ENCODE peak calls at places on chromosomes 4 and X, in four cellular contexts. P, O, U and C are unnamed samples.

GRCh38 chr4:8908206-8908893 is 36.7 kb upstream of the HMX1 start:
- DNase-seq in P (no peak), O (no peak), U (peak), C (peak)

GRCh38 chr4:173025131-173025530 is 143.5 kb upstream of the GALNT7 start:
- DNase-seq in P (peak), O (peak), U (peak), C (no peak)

GRCh38 chr4:94889961-94890360 is 132.2 kb downstream of the BMPR1B start:
- DNase-seq in P (no peak), O (no peak), U (no peak), C (no peak)

GRCh38 chr4:60133414-60133813 is 1066.7 kb upstream of the ADGRL3 start:
- DNase-seq in P (no peak), O (no peak), U (no peak), C (no peak)

GRCh38 chr4:36243355-36244256 is 708 bp downstream of the ARAP2 start:
- DNase-seq in P (no peak), O (no peak), U (peak), C (peak)

GRCh38 chr4:118732591-118733330 is 47.6 kb downstream of the METTL14 start:
- DNase-seq in P (no peak), O (no peak), U (no peak), C (no peak)

GRCh38 chr4:56739104-56739777 is 58.1 kb upstream of the HOPX start:
- DNase-seq in P (no peak), O (no peak), U (no peak), C (no peak)

GRCh38 chr4:102552781-102553180 is 51.6 kb downstream of the NFKB1 start:
- DNase-seq in P (no peak), O (no peak), U (no peak), C (no peak)

GRCh38 chr4:4427886-4428285 is 41.0 kb downstream of the NSG1 start:
- DNase-seq in P (no peak), O (no peak), U (no peak), C (no peak)

GRCh38 chr4:78437608-78438088 is 113.9 kb upstream of the ANXA3 start:
- DNase-seq in P (no peak), O (no peak), U (no peak), C (no peak)

GRCh38 chr4:108360857-108361820 is 192.4 kb upstream of the LEF1 start:
- DNase-seq in P (no peak), O (no peak), U (no peak), C (no peak)

GRCh38 chr4:8615921-8616787 is 23.6 kb downstream of the CPZ start:
- DNase-seq in P (no peak), O (no peak), U (no peak), C (no peak)

GRCh38 chr4:1408418-1408817 is 2.2 kb upstream of the NKX1-1 start:
- DNase-seq in P (peak), O (no peak), U (no peak), C (no peak)

GRCh38 chr4:53150631-53151488 is 215.0 kb downstream of the SCFD2 start:
- DNase-seq in P (no peak), O (no peak), U (no peak), C (no peak)

GRCh38 chr4:174604198-174604597 is 81.9 kb upstream of the HPGD start:
- DNase-seq in P (no peak), O (no peak), U (no peak), C (no peak)

GRCh38 chrX:9204560-9204959 is 170.6 kb upstream of the FAM9B start:
- DNase-seq in P (no peak), O (no peak), U (no peak), C (no peak)

GRCh38 chrX:103475381-103475780 is 43.9 kb downstream of the RAB40A start:
- DNase-seq in P (no peak), O (no peak), U (no peak), C (no peak)

GRCh38 chr4:86834901-86835300 is 14.3 kb downstream of the SLC10A6 start:
- DNase-seq in P (no peak), O (no peak), U (no peak), C (no peak)

GRCh38 chr4:156972370-156972980 is 876 bp upstream of the PDGFC start:
- DNase-seq in P (no peak), O (no peak), U (no peak), C (no peak)

GRCh38 chr4:138790993-138791392 is 224.6 kb upstream of the NOCT start:
- DNase-seq in P (no peak), O (no peak), U (no peak), C (no peak)

GRCh38 chr4:138789796-138790195 is 225.8 kb upstream of the NOCT start:
- DNase-seq in P (no peak), O (no peak), U (no peak), C (no peak)

DNA sequence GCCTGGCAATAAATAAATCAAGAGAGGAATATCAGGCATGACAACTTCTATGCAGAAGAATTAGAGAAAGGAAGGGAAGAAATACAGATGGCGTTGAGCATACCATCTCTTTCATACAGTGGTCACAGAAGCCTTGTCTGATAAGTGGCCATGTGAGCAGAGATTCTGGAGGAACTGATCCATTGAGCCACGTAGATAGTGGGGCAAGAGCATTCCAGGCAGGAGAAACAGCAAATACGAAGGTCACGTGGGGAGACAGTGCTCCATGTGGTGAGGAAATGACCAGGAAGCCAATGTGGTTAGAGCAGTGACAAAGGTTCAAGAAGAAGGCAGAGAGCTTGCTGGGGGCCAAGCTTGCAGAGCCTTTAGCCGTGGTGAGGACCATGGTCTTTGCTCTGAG is 226.7 kb upstream of the NOCT start:
- DNase-seq in P (no peak), O (no peak), U (no peak), C (no peak)
- TF ChIP-seq CTCF in P (no peak), O (no peak), U (no peak), C (no peak)

DNA sequence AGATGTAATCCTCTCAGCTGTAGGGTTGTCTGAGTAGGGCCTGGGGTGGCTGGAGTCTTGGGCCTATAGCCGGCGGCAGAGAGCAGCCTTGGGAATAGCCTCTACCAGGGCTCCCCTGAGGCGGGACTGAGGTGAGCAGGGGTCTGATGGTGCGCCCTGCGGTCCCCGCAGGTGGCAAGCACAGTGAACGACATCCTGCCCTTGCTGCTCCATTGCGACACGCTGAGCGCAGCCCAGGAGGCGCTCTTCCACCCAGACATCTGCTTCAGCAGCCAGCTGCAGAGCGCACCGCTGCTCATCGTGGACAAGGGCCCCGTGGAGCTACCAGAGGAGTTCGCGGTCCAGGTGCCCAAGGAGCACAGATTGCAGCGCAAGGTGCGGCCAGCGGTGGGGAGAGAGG is 317.0 kb downstream of the ADGRL3 start:
- DNase-seq in P (no peak), O (no peak), U (no peak), C (no peak)
- TF ChIP-seq CTCF in P (no peak), O (no peak), U (no peak), C (no peak)

GRCh38 chrX:80237072-80237471 is 183.2 kb upstream of the TENT5D start:
- DNase-seq in P (no peak), O (no peak), U (no peak), C (no peak)
- TF ChIP-seq CTCF in P (no peak), O (no peak), U (no peak), C (no peak)

GRCh38 chr4:13108096-13108495 is 376.0 kb downstream of the RAB28 start:
- DNase-seq in P (no peak), O (no peak), U (no peak), C (no peak)
- TF ChIP-seq CTCF in P (no peak), O (peak), U (no peak), C (no peak)

DNA sequence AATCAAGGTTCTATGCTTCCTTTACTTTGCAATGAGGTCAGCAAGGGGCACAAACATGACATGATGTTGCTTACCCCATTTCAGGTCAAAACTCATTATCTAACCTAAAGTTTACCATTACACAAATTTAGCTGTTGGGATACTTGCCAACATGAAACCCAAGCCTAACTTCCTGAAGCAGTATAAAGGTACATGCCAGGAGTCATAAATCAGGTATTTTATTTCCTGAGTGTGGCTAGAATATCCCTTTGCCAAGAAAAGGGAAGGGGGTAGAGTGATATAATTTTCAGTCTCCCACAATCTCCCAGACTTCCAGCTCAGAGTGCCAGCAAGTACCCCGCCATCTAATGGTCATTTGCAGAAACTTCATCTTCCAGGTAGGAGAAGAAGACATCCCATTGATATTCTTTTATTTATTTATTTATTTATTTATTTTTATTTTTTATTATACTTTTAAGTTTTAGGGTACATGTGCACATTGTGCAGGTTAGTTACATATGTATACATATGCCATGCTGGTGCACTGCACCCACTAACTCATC is 136.6 kb downstream of the NEXMIF start:
- DNase-seq in P (no peak), O (no peak), U (no peak), C (no peak)
- TF ChIP-seq CTCF in P (no peak), O (peak), U (no peak), C (no peak)

GRCh38 chrX:72540318-72540717 is 32.3 kb downstream of the HDAC8 start:
- DNase-seq in P (no peak), O (no peak), U (no peak), C (no peak)
- TF ChIP-seq CTCF in P (no peak), O (peak), U (peak), C (no peak)

DNA sequence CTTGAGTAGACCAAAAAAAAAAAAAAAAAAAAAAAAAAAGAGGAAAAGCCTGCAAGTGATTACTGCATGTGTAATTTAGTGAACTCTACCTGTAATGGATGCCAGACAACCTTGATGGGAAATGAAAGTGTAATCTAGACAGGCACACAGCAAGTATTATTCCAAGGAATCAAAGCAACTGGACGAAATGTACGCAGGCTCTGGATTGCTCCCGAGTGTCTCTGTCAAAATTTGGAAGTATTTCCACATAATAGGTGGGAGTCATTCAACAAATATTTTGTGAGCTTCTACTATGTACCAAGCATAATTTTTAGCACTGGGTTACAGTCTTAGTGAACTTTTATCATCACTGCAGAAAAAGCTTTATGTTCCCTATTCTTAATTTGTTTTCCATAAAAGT is 64.2 kb downstream of the LIMCH1 start:
- DNase-seq in P (no peak), O (no peak), U (no peak), C (no peak)
- TF ChIP-seq CTCF in P (no peak), O (no peak), U (no peak), C (no peak)

GRCh38 chr4:177369372-177369771 is 59.7 kb downstream of the NEIL3 start:
- DNase-seq in P (no peak), O (no peak), U (no peak), C (no peak)

GRCh38 chr4:177371452-177371851 is 61.8 kb downstream of the NEIL3 start:
- DNase-seq in P (no peak), O (no peak), U (no peak), C (no peak)

GRCh38 chr4:177367336-177367735 is 57.7 kb downstream of the NEIL3 start:
- DNase-seq in P (no peak), O (no peak), U (no peak), C (no peak)
- TF ChIP-seq CTCF in P (no peak), O (peak), U (no peak), C (no peak)

GRCh38 chrX:107549504-107549903 is 78.8 kb upstream of the PRPS1 start:
- DNase-seq in P (no peak), O (no peak), U (no peak), C (no peak)
- TF ChIP-seq CTCF in P (no peak), O (no peak), U (no peak), C (no peak)

DNA sequence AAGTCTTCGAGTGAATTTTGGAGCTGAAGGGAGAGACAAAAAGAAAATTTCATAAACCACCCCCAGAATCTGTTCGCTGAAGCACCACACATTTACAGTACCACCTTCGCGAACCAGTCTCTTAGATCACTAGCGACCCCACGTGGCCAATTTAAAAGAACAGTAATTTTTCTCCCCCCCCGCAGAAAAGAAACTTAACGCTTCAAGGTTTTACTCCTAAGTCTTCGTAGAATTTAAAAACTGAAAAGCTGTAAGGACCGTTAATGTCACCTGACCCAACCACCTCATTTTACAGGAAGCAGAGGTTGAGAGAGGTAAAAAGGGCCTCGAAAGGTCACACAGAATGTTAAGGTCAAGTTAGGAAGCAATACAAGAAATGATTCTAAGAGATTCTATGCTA is 187.5 kb downstream of the QDPR start:
- DNase-seq in P (peak), O (peak), U (peak), C (no peak)
- TF ChIP-seq CTCF in P (peak), O (peak), U (peak), C (peak)